ENCODE peak calls at places on chromosomes 4 and X, in ten cellular contexts. M, H, O, Y, U, B, N, Z, A and K are unnamed samples.

GRCh38 chrX:53682885-53683555 is 3.5 kb downstream of the HUWE1 start:
- DNase-seq in Y (peak), Z (peak), U (peak), N (peak), M (no peak), A (peak), H (no peak), O (peak), B (peak), K (peak)

GRCh38 chr4:5192678-5193077 is 141.4 kb downstream of the STK32B start:
- DNase-seq in Z (no peak), U (no peak), A (no peak), Y (no peak), B (no peak), H (no peak), M (no peak), N (no peak), O (no peak), K (no peak)

GRCh38 chr4:71270901-71271300 is 67.9 kb upstream of the SLC4A4 start:
- DNase-seq in O (peak), B (peak), N (peak), M (peak), A (peak), Y (no peak), Z (peak), U (peak), H (peak), K (no peak)

GRCh38 chr4:143531368-143531767 is 17.9 kb downstream of the SMARCA5 start:
- DNase-seq in N (no peak), H (no peak), M (no peak), O (no peak), A (peak), Z (peak), U (peak), B (peak), Y (no peak), K (no peak)

GRCh38 chr4:20761826-20762225 is 61.6 kb downstream of the PACRGL start:
- DNase-seq in N (no peak), H (no peak), Y (no peak), B (no peak), M (no peak), U (no peak), A (no peak), Z (no peak), O (no peak), K (no peak)

GRCh38 chr4:89496851-89497250 is 189.3 kb upstream of the GPRIN3 start:
- DNase-seq in M (no peak), Z (peak), A (no peak), N (no peak), B (no peak), H (no peak), O (no peak), U (no peak), Y (peak), K (no peak)

GRCh38 chr4:94516999-94517398 is 65.3 kb downstream of the PDLIM5 start:
- DNase-seq in U (no peak), Z (peak), B (no peak), M (no peak), H (peak), O (no peak), N (no peak), Y (peak), A (peak), K (no peak)

GRCh38 chrX:39855748-39856129 is 242.0 kb downstream of the BCOR start:
- DNase-seq in B (peak), Z (peak), N (peak), O (peak), A (peak), H (peak), M (no peak), U (peak), Y (peak), K (no peak)

GRCh38 chr4:185805262-185805802 is 6.7 kb downstream of the SORBS2 start:
- DNase-seq in H (no peak), B (no peak), N (no peak), A (no peak), M (no peak), U (no peak), Y (no peak), Z (no peak), O (no peak), K (no peak)

GRCh38 chr4:138890921-138891570 is 124.5 kb upstream of the NOCT start:
- DNase-seq in H (no peak), B (no peak), O (no peak), M (no peak), U (no peak), Y (no peak), Z (no peak), A (no peak), N (no peak), K (no peak)

GRCh38 chrX:44828008-44828605 is 15.7 kb upstream of the DUSP21 start:
- DNase-seq in H (peak), N (no peak), Z (peak), B (no peak), Y (peak), O (no peak), M (no peak), A (peak), U (no peak), K (peak)

GRCh38 chr4:78004270-78004669 is 52.9 kb upstream of the FRAS1 start:
- DNase-seq in H (no peak), Z (no peak), U (no peak), A (no peak), B (no peak), O (no peak), Y (peak), N (no peak), M (no peak), K (no peak)

GRCh38 chr4:1010522-1011021 is 854 bp upstream of the FGFRL1 start:
- DNase-seq in U (peak), Y (peak), M (no peak), Z (peak), B (no peak), A (peak), H (peak), N (peak), O (peak), K (peak)
- H2AFZ ChIP-seq in U (no peak), Y (peak), M (peak), Z (peak), B (no peak), A (peak), H (no peak), N (peak), O (no peak), K (peak)

GRCh38 chrX:155216940-155217450 is 735 bp downstream of the VBP1 start:
- DNase-seq in N (peak), U (peak), M (peak), H (no peak), B (peak), O (no peak), Y (no peak), A (peak), Z (peak), K (no peak)
- H2AFZ ChIP-seq in N (no peak), U (no peak), M (peak), H (no peak), B (no peak), O (no peak), Y (peak), A (peak), Z (peak), K (peak)

GRCh38 chr4:56406151-56406550 is 18.9 kb upstream of the AASDH start:
- DNase-seq in O (no peak), M (no peak), U (no peak), A (no peak), H (no peak), N (no peak), Z (no peak), B (no peak), Y (no peak), K (no peak)

GRCh38 chr4:56410247-56410646 is 23.0 kb upstream of the AASDH start:
- DNase-seq in Y (peak), A (peak), H (peak), U (no peak), M (peak), O (peak), N (peak), B (no peak), Z (peak), K (peak)

GRCh38 chr4:56414135-56414675 is 21.2 kb downstream of the PPAT start:
- DNase-seq in M (no peak), Y (peak), O (no peak), A (no peak), N (no peak), Z (peak), H (no peak), B (no peak), U (no peak), K (no peak)

GRCh38 chr4:56405016-56405415 is 17.7 kb upstream of the AASDH start:
- DNase-seq in M (no peak), Z (no peak), H (no peak), N (no peak), O (no peak), B (no peak), Y (no peak), U (no peak), A (no peak), K (no peak)

DNA sequence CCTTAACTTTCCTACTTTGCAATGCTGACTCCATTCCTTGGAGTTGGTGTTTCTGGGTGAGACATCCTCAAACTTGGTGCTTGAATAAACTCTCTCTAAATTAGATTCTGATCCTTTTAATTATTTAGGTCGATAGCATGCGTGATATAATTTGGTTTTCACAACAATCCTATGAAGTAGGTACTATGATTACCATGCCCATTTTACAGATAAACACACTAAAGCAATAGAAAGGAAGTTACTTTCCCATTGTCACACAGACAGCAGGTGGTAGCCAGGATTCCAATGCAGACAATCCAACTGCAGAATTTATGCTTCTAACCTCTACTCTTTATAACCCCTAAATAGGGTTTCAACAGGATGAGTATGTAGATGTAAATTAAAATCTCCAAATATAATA is 21.7 kb upstream of the AASDH start:
- DNase-seq in M (no peak), U (no peak), N (no peak), Y (no peak), O (no peak), B (no peak), H (no peak), Z (no peak), A (no peak), K (no peak)
- H2AFZ ChIP-seq in M (no peak), U (no peak), N (no peak), Y (no peak), O (no peak), B (no peak), H (no peak), Z (no peak), A (no peak), K (no peak)

GRCh38 chr4:169931996-169932395 is 94.2 kb downstream of the MFAP3L start:
- DNase-seq in N (no peak), Y (no peak), Z (no peak), M (no peak), U (no peak), O (no peak), A (no peak), B (no peak), H (no peak), K (no peak)
- H2AFZ ChIP-seq in N (no peak), Y (no peak), Z (no peak), M (no peak), U (no peak), O (no peak), A (no peak), B (no peak), H (no peak), K (no peak)

GRCh38 chr4:38985363-38986065 is 46.7 kb downstream of the TMEM156 start:
- DNase-seq in N (no peak), B (no peak), O (no peak), Z (no peak), M (peak), A (no peak), H (no peak), U (no peak), Y (no peak), K (no peak)
- H2AFZ ChIP-seq in N (no peak), B (no peak), O (no peak), Z (no peak), M (peak), A (no peak), H (no peak), U (no peak), Y (no peak), K (no peak)

GRCh38 chr4:141464366-141464765 is 172.0 kb upstream of the IL15 start:
- DNase-seq in M (no peak), U (no peak), Y (no peak), B (no peak), A (no peak), H (no peak), N (peak), Z (no peak), O (no peak), K (no peak)

GRCh38 chr4:141469392-141469791 is 167.0 kb upstream of the IL15 start:
- DNase-seq in A (no peak), B (no peak), U (no peak), N (no peak), Y (no peak), O (no peak), Z (peak), M (no peak), H (no peak), K (no peak)

GRCh38 chr4:141463678-141464077 is 172.7 kb upstream of the IL15 start:
- DNase-seq in U (no peak), B (no peak), H (no peak), N (no peak), O (no peak), M (no peak), A (no peak), Z (peak), Y (peak), K (no peak)

GRCh38 chr4:141465151-141465550 is 171.2 kb upstream of the IL15 start:
- DNase-seq in M (no peak), H (no peak), N (no peak), A (no peak), B (no peak), Y (no peak), O (no peak), Z (no peak), U (no peak), K (no peak)

GRCh38 chr4:141467225-141467624 is 169.2 kb upstream of the IL15 start:
- DNase-seq in Z (no peak), O (no peak), B (no peak), U (no peak), A (no peak), H (no peak), N (no peak), Y (no peak), M (no peak), K (no peak)
- H2AFZ ChIP-seq in Z (no peak), O (no peak), B (no peak), U (no peak), A (no peak), H (no peak), N (no peak), Y (no peak), M (no peak), K (no peak)

GRCh38 chr4:137738377-137738990 is 206.2 kb upstream of the PCDH18 start:
- DNase-seq in Y (no peak), U (no peak), M (no peak), A (no peak), H (no peak), N (no peak), Z (no peak), O (no peak), B (no peak), K (no peak)
- H2AFZ ChIP-seq in Y (no peak), U (no peak), M (peak), A (no peak), H (no peak), N (no peak), Z (no peak), O (no peak), B (no peak), K (no peak)

GRCh38 chrX:12210196-12210815 is 72.0 kb downstream of the FRMPD4 start:
- DNase-seq in N (no peak), A (peak), U (no peak), H (no peak), Y (peak), Z (peak), M (no peak), B (no peak), O (no peak), K (no peak)
- H2AFZ ChIP-seq in N (no peak), A (peak), U (no peak), H (no peak), Y (peak), Z (peak), M (peak), B (no peak), O (no peak), K (no peak)

GRCh38 chrX:118475903-118476302 is 19.7 kb upstream of the DOCK11 start:
- DNase-seq in B (no peak), O (no peak), M (no peak), A (no peak), H (no peak), Y (no peak), N (no peak), Z (no peak), U (no peak), K (peak)
- H2AFZ ChIP-seq in B (no peak), O (no peak), M (peak), A (no peak), H (no peak), Y (peak), N (no peak), Z (peak), U (no peak), K (peak)

GRCh38 chr4:11704136-11704535 is 275.4 kb upstream of the HS3ST1 start:
- DNase-seq in Z (no peak), U (no peak), M (no peak), N (no peak), Y (peak), H (no peak), A (no peak), O (no peak), B (no peak), K (peak)

GRCh38 chr4:11701978-11702377 is 273.3 kb upstream of the HS3ST1 start:
- DNase-seq in Y (no peak), A (no peak), M (no peak), H (no peak), B (no peak), N (no peak), Z (no peak), O (peak), U (no peak), K (no peak)

GRCh38 chr4:11698846-11699590 is 270.3 kb upstream of the HS3ST1 start:
- DNase-seq in H (peak), U (no peak), O (no peak), Y (peak), A (peak), M (no peak), N (no peak), Z (peak), B (no peak), K (peak)

GRCh38 chr4:11700751-11701226 is 272.1 kb upstream of the HS3ST1 start:
- DNase-seq in Z (peak), N (no peak), U (no peak), Y (peak), A (peak), M (no peak), B (no peak), O (no peak), H (peak), K (peak)

GRCh38 chr4:11702886-11703555 is 274.3 kb upstream of the HS3ST1 start:
- DNase-seq in M (no peak), O (no peak), U (no peak), A (peak), B (no peak), Y (peak), H (no peak), N (no peak), Z (no peak), K (no peak)
- H2AFZ ChIP-seq in M (no peak), O (no peak), U (no peak), A (peak), B (no peak), Y (peak), H (no peak), N (no peak), Z (no peak), K (no peak)